ENCODE peak calls at places on chromosomes 1 and 21, in six cellular contexts. M, G, K, Z, N and Q are unnamed samples.

GRCh38 chr21:42425603-42425985 is 21.9 kb downstream of the UBASH3A start:
- DNase-seq in M (no peak), G (no peak), K (no peak), Z (no peak), N (no peak), Q (peak; percentile 15)

GRCh38 chr1:12047120-12047876 is 15.8 kb upstream of the TNFRSF8 start:
- DNase-seq in M (no peak), G (peak; percentile 87), K (no peak), Z (no peak), N (no peak), Q (peak; percentile 58)

GRCh38 chr1:7677815-7678214 is 93.3 kb upstream of the VAMP3 start:
- DNase-seq in M (no peak), G (no peak), K (no peak), Z (no peak), N (no peak), Q (no peak)

GRCh38 chr1:196535727-196536126 is 72.5 kb downstream of the KCNT2 start:
- DNase-seq in M (no peak), G (peak; percentile 31), K (peak; percentile 77), Z (no peak), N (no peak), Q (no peak)

GRCh38 chr1:228986093-228986904 is 251.0 kb downstream of the RHOU start:
- DNase-seq in M (no peak), G (no peak), K (no peak), Z (no peak), N (no peak), Q (no peak)

GRCh38 chr1:178986204-178986603 is 39.5 kb upstream of the FAM20B start:
- DNase-seq in M (no peak), G (no peak), K (no peak), Z (no peak), N (no peak), Q (no peak)

GRCh38 chr1:37890378-37891014 is 31.1 kb upstream of the MTF1 start:
- DNase-seq in M (no peak), G (no peak), K (peak; percentile 66), Z (no peak), N (no peak), Q (no peak)

GRCh38 chr1:201020040-201020591 is 3.4 kb downstream of the KIF21B start:
- DNase-seq in M (no peak), G (peak; percentile 41), K (peak; percentile 38), Z (no peak), N (no peak), Q (no peak)

GRCh38 chr1:61117283-61117682 is 34.9 kb downstream of the NFIA start:
- DNase-seq in M (no peak), G (no peak), K (no peak), Z (no peak), N (no peak), Q (no peak)

GRCh38 chr1:54227091-54227602 is 27.2 kb downstream of the MRPL37 start:
- DNase-seq in M (no peak), G (no peak), K (peak; percentile 41), Z (no peak), N (no peak), Q (no peak)

GRCh38 chr1:21384620-21385019 is 55.3 kb upstream of the NBPF3 start:
- DNase-seq in M (no peak), G (peak; percentile 20), K (peak; percentile 34), Z (no peak), N (no peak), Q (no peak)

GRCh38 chr1:94884101-94884875 is 42.6 kb downstream of the CNN3 start:
- DNase-seq in M (no peak), G (no peak), K (peak; percentile 13), Z (no peak), N (no peak), Q (no peak)

GRCh38 chr1:171263915-171264314 is 15.6 kb downstream of the FMO1 start:
- DNase-seq in M (no peak), G (no peak), K (no peak), Z (no peak), N (no peak), Q (no peak)

GRCh38 chr1:60160141-60160540 is 86.6 kb upstream of the C1orf87 start:
- DNase-seq in M (no peak), G (no peak), K (no peak), Z (no peak), N (no peak), Q (no peak)

GRCh38 chr21:14358775-14359174 is 24.2 kb downstream of the HSPA13 start:
- DNase-seq in M (no peak), G (no peak), K (peak; percentile 81), Z (no peak), N (no peak), Q (no peak)

DNA sequence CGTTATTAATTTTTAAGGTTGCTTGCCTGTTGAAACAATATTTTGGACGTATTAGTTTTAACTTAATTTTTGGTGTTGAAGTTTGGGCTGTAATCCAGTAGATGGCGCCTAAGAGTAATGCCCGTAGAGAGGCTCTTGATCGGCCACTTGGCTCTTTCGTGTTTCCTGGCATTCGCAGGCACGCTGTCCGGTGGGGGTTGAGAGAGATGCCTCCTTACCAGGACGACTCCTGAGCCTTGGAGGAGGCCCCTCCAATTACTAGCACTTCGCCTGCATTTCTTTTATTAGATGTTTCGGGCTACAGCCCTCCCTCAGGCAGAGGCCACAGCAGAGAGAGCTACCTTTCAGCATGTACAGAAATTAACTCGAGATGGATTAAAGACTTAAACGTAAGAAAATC is 12.0 kb downstream of the OR2M4 start:
- DNase-seq in M (no peak), G (peak; percentile 30), K (peak; percentile 48), Z (no peak), N (no peak), Q (no peak)
- TF ChIP-seq CTCF in M (peak; percentile 83), G (peak; percentile 88), K (peak; percentile 73), Z (peak; percentile 54), N (peak; percentile 48), Q (peak; percentile 41)

GRCh38 chr1:93749894-93750301 is 68.3 kb upstream of the BCAR3 start:
- DNase-seq in M (no peak), G (peak; percentile 48), K (peak; percentile 51), Z (no peak), N (no peak), Q (no peak)
- TF ChIP-seq CTCF in M (no peak), G (peak; percentile 49), K (peak; percentile 53), Z (peak; percentile 12), N (peak; percentile 30), Q (no peak)

GRCh38 chr1:215526846-215527151 is 40.3 kb upstream of the KCTD3 start:
- DNase-seq in M (no peak), G (no peak), K (no peak), Z (no peak), N (no peak), Q (no peak)

GRCh38 chr1:215521279-215521678 is 45.8 kb upstream of the KCTD3 start:
- DNase-seq in M (no peak), G (no peak), K (no peak), Z (no peak), N (no peak), Q (no peak)

GRCh38 chr1:215523906-215524305 is 43.2 kb upstream of the KCTD3 start:
- DNase-seq in M (no peak), G (no peak), K (no peak), Z (no peak), N (no peak), Q (no peak)

GRCh38 chr1:215526147-215526845 is 40.8 kb upstream of the KCTD3 start:
- DNase-seq in M (no peak), G (peak; percentile 13), K (peak; percentile 60), Z (no peak), N (peak; percentile 29), Q (no peak)

DNA sequence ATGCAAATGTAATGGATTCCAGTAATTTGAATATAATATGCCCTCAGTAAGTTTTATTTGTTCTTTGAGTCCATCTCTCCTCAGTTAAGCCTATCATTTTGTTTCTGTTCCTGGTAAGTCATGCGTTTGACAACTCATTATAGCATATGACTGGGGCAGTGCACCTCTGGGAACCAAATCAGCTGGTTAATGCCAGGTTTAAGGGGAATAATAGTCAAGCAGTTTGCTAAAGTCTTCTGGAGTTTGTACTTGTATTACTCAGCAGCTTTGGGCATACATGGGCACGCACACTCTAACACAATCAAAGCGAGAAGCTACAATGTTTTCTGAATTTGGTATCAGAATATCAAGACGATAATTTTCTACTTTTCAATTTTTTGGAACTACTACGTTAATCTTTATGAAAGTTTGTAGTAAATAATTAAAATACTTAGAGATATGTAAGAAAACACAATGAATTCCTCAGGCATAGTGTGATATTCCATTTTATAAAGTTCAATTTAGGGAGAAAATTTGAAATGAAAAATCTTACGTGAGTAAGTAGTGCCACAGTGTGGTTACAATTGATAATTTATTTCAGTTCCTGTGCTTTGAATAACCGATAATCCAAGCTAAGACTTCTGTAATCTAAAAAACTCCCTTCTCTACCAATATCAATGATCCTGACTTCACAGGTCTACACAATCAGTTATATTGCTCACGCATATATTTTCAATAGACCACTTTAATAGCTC is 43.8 kb upstream of the KCTD3 start:
- DNase-seq in M (no peak), G (no peak), K (no peak), Z (no peak), N (no peak), Q (no peak)
- TF ChIP-seq CTCF in M (no peak), G (no peak), K (no peak), Z (peak; percentile 66), N (peak; percentile 43), Q (no peak)

DNA sequence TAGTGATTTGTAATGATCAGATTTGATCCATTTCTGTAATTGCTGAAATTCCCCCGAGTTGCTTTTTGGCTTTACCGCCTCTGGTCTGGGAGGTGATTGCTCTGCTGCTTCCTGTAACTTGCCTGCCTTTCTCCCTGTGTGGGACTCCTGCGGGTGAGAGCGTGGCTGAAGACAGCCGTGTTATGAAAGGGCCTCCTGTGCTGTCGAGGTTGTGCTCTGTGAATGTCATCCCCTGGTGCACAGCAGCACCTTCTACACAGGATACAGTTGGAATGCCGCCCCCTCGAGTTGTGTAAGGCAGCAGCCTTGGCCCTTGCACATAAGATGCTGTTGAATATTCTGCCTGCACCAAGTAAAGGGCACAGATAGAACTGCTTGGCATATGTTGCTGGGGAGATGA is 5.9 kb downstream of the SOD1 start:
- DNase-seq in M (no peak), G (no peak), K (peak; percentile 33), Z (no peak), N (no peak), Q (no peak)
- TF ChIP-seq CTCF in M (no peak), G (no peak), K (no peak), Z (no peak), N (no peak), Q (no peak)

GRCh38 chr21:17688912-17689874 is 76.5 kb upstream of the BTG3 start:
- DNase-seq in M (peak; percentile 44), G (peak; percentile 37), K (peak; percentile 97), Z (no peak), N (no peak), Q (peak; percentile 49)
- TF ChIP-seq CTCF in M (peak; percentile 30), G (peak; percentile 52), K (peak; percentile 46), Z (peak; percentile 49), N (no peak), Q (peak; percentile 58)

GRCh38 chr21:34091607-34092006 is 18.2 kb downstream of the MRPS6 start:
- DNase-seq in M (no peak), G (no peak), K (no peak), Z (no peak), N (no peak), Q (no peak)
- TF ChIP-seq CTCF in M (peak; percentile 34), G (peak; percentile 54), K (peak; percentile 31), Z (peak; percentile 55), N (peak; percentile 55), Q (peak; percentile 45)

DNA sequence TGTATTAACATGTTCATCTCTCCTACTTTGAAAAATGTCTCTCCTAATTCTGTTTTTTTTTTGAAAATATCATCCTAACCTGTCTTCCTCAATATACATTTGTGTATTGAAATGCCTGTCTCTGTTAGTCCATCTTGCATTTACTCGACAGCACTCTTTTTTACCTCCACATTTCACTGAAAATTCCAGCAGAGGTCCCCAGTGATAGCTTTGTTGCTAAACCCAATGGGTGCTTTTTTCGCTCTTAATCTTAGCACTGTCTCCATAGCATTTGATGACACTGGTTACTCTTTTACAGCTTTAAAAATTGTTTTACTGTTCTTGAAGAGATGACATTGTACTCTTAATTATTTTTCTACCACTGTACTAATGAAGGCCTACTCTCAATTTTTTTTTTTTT is 10.8 kb downstream of the OSBPL9 start:
- DNase-seq in M (no peak), G (no peak), K (peak; percentile 66), Z (no peak), N (no peak), Q (no peak)
- TF ChIP-seq CTCF in M (no peak), G (peak; percentile 51), K (peak; percentile 60), Z (peak; percentile 48), N (peak; percentile 65), Q (no peak)